ENCODE peak calls at places on chromosome 15, in nine cellular contexts. One of them, this sample, is unnamed.

GRCh38 chr15:68204361-68204760 is 771 bp downstream of the CALML4 start:
- DNase-seq in neural progenitor cell: no peak
- DNase-seq in AG10803: no peak
- DNase-seq in cardiac fibroblast: no peak
- DNase-seq in lung: no peak
- DNase-seq in A673: no peak
- DNase-seq in spleen: no peak
- DNase-seq in AG09309: no peak
- DNase-seq in sigmoid colon: peak; percentile 48
- DNase-seq in this sample: no peak

GRCh38 chr15:71080166-71080565 is 35.1 kb upstream of the THSD4 start:
- DNase-seq in A673: no peak
- DNase-seq in cardiac fibroblast: no peak
- DNase-seq in sigmoid colon: no peak
- DNase-seq in AG10803: no peak
- DNase-seq in lung: no peak
- DNase-seq in neural progenitor cell: no peak
- DNase-seq in spleen: no peak
- DNase-seq in AG09309: no peak
- DNase-seq in this sample: no peak

GRCh38 chr15:89937365-89938355 is 24.9 kb upstream of the ARPIN start:
- DNase-seq in AG09309: no peak
- DNase-seq in cardiac fibroblast: no peak
- DNase-seq in lung: no peak
- DNase-seq in sigmoid colon: no peak
- DNase-seq in AG10803: no peak
- DNase-seq in neural progenitor cell: no peak
- DNase-seq in spleen: no peak
- DNase-seq in A673: no peak
- DNase-seq in this sample: peak; percentile 14

GRCh38 chr15:95626501-95627361 is 703.8 kb upstream of the NR2F2 start:
- DNase-seq in spleen: no peak
- DNase-seq in neural progenitor cell: peak; percentile 92
- DNase-seq in lung: no peak
- DNase-seq in AG10803: no peak
- DNase-seq in A673: peak; percentile 78
- DNase-seq in sigmoid colon: no peak
- DNase-seq in AG09309: no peak
- DNase-seq in cardiac fibroblast: no peak
- DNase-seq in this sample: no peak

GRCh38 chr15:85581495-85581894 is 201.1 kb downstream of the AKAP13 start:
- DNase-seq in spleen: peak; percentile 87
- DNase-seq in AG10803: no peak
- DNase-seq in A673: no peak
- DNase-seq in lung: no peak
- DNase-seq in AG09309: no peak
- DNase-seq in neural progenitor cell: no peak
- DNase-seq in cardiac fibroblast: peak; percentile 83
- DNase-seq in sigmoid colon: peak; percentile 81
- DNase-seq in this sample: no peak

GRCh38 chr15:100111103-100112060 is 230.4 kb downstream of the ADAMTS17 start:
- DNase-seq in AG10803: peak; percentile 72
- DNase-seq in A673: peak; percentile 38
- DNase-seq in lung: no peak
- DNase-seq in AG09309: peak; percentile 59
- DNase-seq in sigmoid colon: peak; percentile 80
- DNase-seq in spleen: peak; percentile 73
- DNase-seq in neural progenitor cell: no peak
- DNase-seq in cardiac fibroblast: peak; percentile 89
- DNase-seq in this sample: peak; percentile 81

GRCh38 chr15:72599855-72600464 is 54.5 kb upstream of the GOLGA6B start:
- DNase-seq in A673: peak; percentile 60
- DNase-seq in AG09309: peak; percentile 28
- DNase-seq in lung: no peak
- DNase-seq in cardiac fibroblast: peak; percentile 75
- DNase-seq in AG10803: peak; percentile 59
- DNase-seq in spleen: no peak
- DNase-seq in sigmoid colon: no peak
- DNase-seq in neural progenitor cell: peak; percentile 67
- DNase-seq in this sample: peak; percentile 61

GRCh38 chr15:92661069-92661468 is 5.5 kb upstream of the FAM174B start:
- DNase-seq in AG09309: no peak
- DNase-seq in cardiac fibroblast: no peak
- DNase-seq in AG10803: no peak
- DNase-seq in lung: no peak
- DNase-seq in neural progenitor cell: no peak
- DNase-seq in A673: no peak
- DNase-seq in spleen: no peak
- DNase-seq in sigmoid colon: no peak
- DNase-seq in this sample: no peak

GRCh38 chr15:46312133-46312740 is 677.4 kb downstream of the SQOR start:
- DNase-seq in lung: peak; percentile 65
- DNase-seq in AG09309: no peak
- DNase-seq in A673: peak; percentile 77
- DNase-seq in spleen: no peak
- DNase-seq in sigmoid colon: peak; percentile 77
- DNase-seq in cardiac fibroblast: peak; percentile 74
- DNase-seq in AG10803: peak; percentile 54
- DNase-seq in neural progenitor cell: peak; percentile 86
- DNase-seq in this sample: peak; percentile 47

GRCh38 chr15:94324835-94325767 is 93.7 kb downstream of the MCTP2 start:
- DNase-seq in lung: no peak
- DNase-seq in neural progenitor cell: no peak
- DNase-seq in AG10803: no peak
- DNase-seq in sigmoid colon: no peak
- DNase-seq in spleen: no peak
- DNase-seq in AG09309: no peak
- DNase-seq in cardiac fibroblast: no peak
- DNase-seq in A673: no peak
- DNase-seq in this sample: peak; percentile 19

GRCh38 chr15:68546318-68546717 is 32.5 kb upstream of the CORO2B start:
- DNase-seq in AG09309: no peak
- DNase-seq in neural progenitor cell: no peak
- DNase-seq in lung: no peak
- DNase-seq in spleen: no peak
- DNase-seq in sigmoid colon: no peak
- DNase-seq in cardiac fibroblast: no peak
- DNase-seq in A673: no peak
- DNase-seq in AG10803: no peak
- DNase-seq in this sample: no peak

GRCh38 chr15:73391128-73391864 is 22.5 kb upstream of the HCN4 start:
- DNase-seq in sigmoid colon: no peak
- DNase-seq in AG10803: no peak
- DNase-seq in lung: no peak
- DNase-seq in spleen: peak; percentile 20
- DNase-seq in cardiac fibroblast: no peak
- DNase-seq in A673: no peak
- DNase-seq in neural progenitor cell: no peak
- DNase-seq in AG09309: no peak
- DNase-seq in this sample: no peak

GRCh38 chr15:90402230-90402629 is 14.2 kb downstream of the IQGAP1 start:
- DNase-seq in neural progenitor cell: no peak
- DNase-seq in sigmoid colon: peak; percentile 73
- DNase-seq in cardiac fibroblast: peak; percentile 86
- DNase-seq in lung: no peak
- DNase-seq in AG09309: peak; percentile 74
- DNase-seq in AG10803: peak; percentile 93
- DNase-seq in A673: peak; percentile 65
- DNase-seq in spleen: no peak
- DNase-seq in this sample: peak; percentile 81

GRCh38 chr15:69562564-69562963 is 109.9 kb downstream of the RPLP1 start:
- DNase-seq in sigmoid colon: no peak
- DNase-seq in neural progenitor cell: no peak
- DNase-seq in lung: no peak
- DNase-seq in spleen: no peak
- DNase-seq in AG10803: no peak
- DNase-seq in AG09309: no peak
- DNase-seq in cardiac fibroblast: no peak
- DNase-seq in A673: no peak
- DNase-seq in this sample: no peak

GRCh38 chr15:59751552-59752413 is 62.7 kb upstream of the BNIP2 start:
- DNase-seq in spleen: no peak
- DNase-seq in AG10803: peak; percentile 2
- DNase-seq in A673: peak; percentile 23
- DNase-seq in cardiac fibroblast: peak; percentile 32
- DNase-seq in neural progenitor cell: peak; percentile 49
- DNase-seq in lung: no peak
- DNase-seq in sigmoid colon: no peak
- DNase-seq in AG09309: no peak
- DNase-seq in this sample: peak; percentile 3

DNA sequence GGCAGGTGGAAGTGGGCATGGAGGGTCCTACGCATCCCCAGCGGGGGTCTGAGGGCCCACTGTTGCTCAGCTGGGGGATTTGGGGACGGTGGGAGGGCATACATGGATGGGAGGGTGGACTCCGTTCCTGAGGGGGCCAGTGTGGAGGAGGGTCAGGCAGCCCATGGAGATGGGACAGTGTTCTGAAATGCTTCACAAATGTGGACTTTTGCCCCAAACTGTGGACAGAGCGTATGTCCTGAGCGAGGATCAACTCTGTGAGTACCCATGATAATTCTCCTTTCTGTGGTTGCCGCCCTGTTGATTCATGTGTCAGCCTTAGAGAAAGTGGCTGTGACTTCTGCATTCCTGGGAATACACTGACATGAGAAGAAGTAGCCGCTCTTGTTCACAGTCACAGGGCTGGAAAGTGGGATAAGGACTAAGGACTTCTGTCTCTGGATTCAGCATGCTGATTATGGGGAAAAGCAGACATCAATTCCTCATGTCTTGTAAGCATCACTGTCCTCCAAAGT is 33.4 kb downstream of the SMAD3 start:
- DNase-seq in neural progenitor cell: no peak
- DNase-seq in spleen: no peak
- DNase-seq in lung: no peak
- DNase-seq in A673: no peak
- DNase-seq in AG10803: peak; percentile 48
- DNase-seq in AG09309: no peak
- DNase-seq in sigmoid colon: no peak
- DNase-seq in cardiac fibroblast: no peak
- DNase-seq in this sample: no peak
- H3K4me3 ChIP-seq in neural progenitor cell: no peak overlapping the region
- H3K4me3 ChIP-seq in spleen: no peak overlapping the region
- H3K4me3 ChIP-seq in lung: no peak overlapping the region
- H3K4me3 ChIP-seq in A673: no peak overlapping the region
- H3K4me3 ChIP-seq in AG10803: peak overlapping the region; percentile 51
- H3K4me3 ChIP-seq in AG09309: peak overlapping the region; percentile 15
- H3K4me3 ChIP-seq in sigmoid colon: peak overlapping the region; percentile 5
- H3K4me3 ChIP-seq in cardiac fibroblast: no peak overlapping the region
- H3K4me3 ChIP-seq in this sample: peak overlapping the region; percentile 43

GRCh38 chr15:65927545-65927944 is 58.3 kb downstream of the RAB11A start:
- DNase-seq in sigmoid colon: no peak
- DNase-seq in cardiac fibroblast: no peak
- DNase-seq in neural progenitor cell: no peak
- DNase-seq in spleen: no peak
- DNase-seq in AG09309: no peak
- DNase-seq in lung: no peak
- DNase-seq in AG10803: no peak
- DNase-seq in A673: no peak
- DNase-seq in this sample: no peak
- TF ChIP-seq CTCF in sigmoid colon: no peak
- TF ChIP-seq CTCF in cardiac fibroblast: peak; percentile 29
- TF ChIP-seq CTCF in neural progenitor cell: peak; percentile 20
- TF ChIP-seq CTCF in spleen: no peak
- TF ChIP-seq CTCF in AG09309: peak; percentile 11
- TF ChIP-seq CTCF in lung: no peak
- TF ChIP-seq CTCF in AG10803: peak; percentile 37
- TF ChIP-seq CTCF in A673: no peak
- TF ChIP-seq CTCF in this sample: peak; percentile 34

GRCh38 chr15:53130943-53131342 is 340.8 kb upstream of the ONECUT1 start:
- DNase-seq in sigmoid colon: no peak
- DNase-seq in lung: no peak
- DNase-seq in AG10803: no peak
- DNase-seq in A673: no peak
- DNase-seq in AG09309: no peak
- DNase-seq in spleen: no peak
- DNase-seq in cardiac fibroblast: no peak
- DNase-seq in neural progenitor cell: peak; percentile 8
- DNase-seq in this sample: no peak
- H3K4me3 ChIP-seq in sigmoid colon: no peak overlapping the region
- H3K4me3 ChIP-seq in lung: no peak overlapping the region
- H3K4me3 ChIP-seq in AG10803: no peak overlapping the region
- H3K4me3 ChIP-seq in A673: no peak overlapping the region
- H3K4me3 ChIP-seq in AG09309: no peak overlapping the region
- H3K4me3 ChIP-seq in spleen: no peak overlapping the region
- H3K4me3 ChIP-seq in cardiac fibroblast: no peak overlapping the region
- H3K4me3 ChIP-seq in neural progenitor cell: no peak overlapping the region
- H3K4me3 ChIP-seq in this sample: no peak overlapping the region

GRCh38 chr15:101371519-101371918 is 76.5 kb upstream of the SNRPA1 start:
- DNase-seq in AG10803: no peak
- DNase-seq in AG09309: no peak
- DNase-seq in sigmoid colon: no peak
- DNase-seq in neural progenitor cell: no peak
- DNase-seq in lung: no peak
- DNase-seq in cardiac fibroblast: no peak
- DNase-seq in A673: no peak
- DNase-seq in spleen: no peak
- DNase-seq in this sample: no peak

GRCh38 chr15:101371081-101371480 is 76.0 kb upstream of the SNRPA1 start:
- DNase-seq in lung: no peak
- DNase-seq in sigmoid colon: no peak
- DNase-seq in cardiac fibroblast: no peak
- DNase-seq in neural progenitor cell: no peak
- DNase-seq in AG09309: no peak
- DNase-seq in A673: no peak
- DNase-seq in spleen: no peak
- DNase-seq in AG10803: no peak
- DNase-seq in this sample: no peak

GRCh38 chr15:101369676-101370075 is 74.6 kb upstream of the SNRPA1 start:
- DNase-seq in A673: no peak
- DNase-seq in neural progenitor cell: peak; percentile 60
- DNase-seq in lung: no peak
- DNase-seq in AG09309: no peak
- DNase-seq in cardiac fibroblast: no peak
- DNase-seq in AG10803: no peak
- DNase-seq in sigmoid colon: no peak
- DNase-seq in spleen: no peak
- DNase-seq in this sample: no peak

GRCh38 chr15:101368868-101369642 is 74.0 kb upstream of the SNRPA1 start:
- DNase-seq in neural progenitor cell: no peak
- DNase-seq in lung: no peak
- DNase-seq in spleen: no peak
- DNase-seq in sigmoid colon: no peak
- DNase-seq in A673: no peak
- DNase-seq in AG10803: no peak
- DNase-seq in cardiac fibroblast: no peak
- DNase-seq in AG09309: no peak
- DNase-seq in this sample: no peak

DNA sequence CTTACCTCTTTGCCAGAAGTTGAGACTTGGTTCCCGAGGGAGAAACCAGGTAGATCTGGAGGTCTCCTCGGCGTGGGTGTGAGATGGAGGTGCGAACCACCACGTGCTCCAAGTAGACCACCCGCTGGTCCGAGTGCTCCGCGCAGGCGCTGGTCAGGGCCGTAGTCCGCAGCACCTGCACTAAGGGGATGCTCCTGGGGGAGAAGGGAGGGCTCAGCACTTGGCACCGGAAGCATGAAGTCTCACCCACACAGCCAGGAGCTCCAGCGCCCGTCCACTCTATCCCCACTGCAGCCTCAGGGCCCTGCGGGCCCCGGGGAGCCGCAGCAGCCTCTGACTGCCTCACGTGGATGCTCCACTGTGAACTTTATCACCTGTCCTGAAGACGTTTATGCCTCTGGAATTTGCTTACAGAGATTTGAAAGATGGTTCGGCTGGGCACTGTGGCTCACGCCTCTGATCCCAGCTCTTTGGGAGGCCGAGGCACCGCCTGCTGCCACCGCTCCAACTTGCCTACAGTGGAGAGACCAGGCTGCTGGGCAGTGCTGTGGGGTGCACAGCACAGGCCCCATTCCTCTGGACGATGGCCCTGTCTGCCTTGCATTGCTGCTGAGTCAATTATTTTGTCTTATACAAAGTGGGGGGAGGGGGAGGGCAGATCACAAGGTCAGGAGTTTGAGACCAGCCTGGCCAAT is 75.4 kb upstream of the SNRPA1 start:
- DNase-seq in A673: no peak
- DNase-seq in AG10803: no peak
- DNase-seq in cardiac fibroblast: no peak
- DNase-seq in AG09309: no peak
- DNase-seq in neural progenitor cell: no peak
- DNase-seq in sigmoid colon: no peak
- DNase-seq in lung: no peak
- DNase-seq in spleen: no peak
- DNase-seq in this sample: no peak
- TF ChIP-seq CTCF in A673: no peak
- TF ChIP-seq CTCF in AG10803: no peak
- TF ChIP-seq CTCF in cardiac fibroblast: no peak
- TF ChIP-seq CTCF in AG09309: no peak
- TF ChIP-seq CTCF in neural progenitor cell: no peak
- TF ChIP-seq CTCF in sigmoid colon: no peak
- TF ChIP-seq CTCF in lung: no peak
- TF ChIP-seq CTCF in spleen: no peak
- TF ChIP-seq CTCF in this sample: no peak